ENCODE peak calls at places on chromosomes 2 and 18, in seven cellular contexts. C is fibroblast of lung, L is gastrocnemius medialis, M is neural progenitor cell, B is small intestine, Y is upper lobe of right lung, E is H1. O is an unnamed sample.

GRCh38 chr2:170076189-170076588 is 101.8 kb upstream of the MYO3B start:
- DNase-seq in C (no peak), L (no peak), M (no peak), B (no peak), Y (no peak), E (no peak), O (no peak)

GRCh38 chr2:241421330-241421729 is 65.2 kb downstream of the FARP2 start:
- DNase-seq in C (no peak), L (no peak), M (no peak), B (no peak), Y (no peak), E (no peak), O (no peak)

GRCh38 chr2:171523339-171523931 is 1.2 kb downstream of the CYBRD1 start:
- DNase-seq in C (peak; percentile 81), L (peak; percentile 65), M (peak; percentile 82), B (peak; percentile 65), Y (peak; percentile 86), E (peak; percentile 83), O (peak; percentile 90)

GRCh38 chr2:206804326-206804725 is 38.9 kb downstream of the FASTKD2 start:
- DNase-seq in C (no peak), L (no peak), M (no peak), B (no peak), Y (no peak), E (no peak), O (no peak)

GRCh38 chr2:187826023-187826422 is 271.8 kb upstream of the TFPI start:
- DNase-seq in C (peak; percentile 5), L (no peak), M (no peak), B (no peak), Y (no peak), E (no peak), O (no peak)

GRCh38 chr2:119142822-119143221 is 15.7 kb downstream of the C1QL2 start:
- DNase-seq in C (no peak), L (no peak), M (no peak), B (no peak), Y (no peak), E (no peak), O (no peak)

GRCh38 chr2:233982421-233983121 is 65.4 kb downstream of the TRPM8 start:
- DNase-seq in C (peak; percentile 91), L (no peak), M (no peak), B (no peak), Y (no peak), E (no peak), O (no peak)

GRCh38 chr18:36297419-36298112 is at the start of gene FHOD3:
- DNase-seq in C (peak; percentile 28), L (peak; percentile 61), M (peak; percentile 94), B (peak; percentile 14), Y (peak; percentile 76), E (peak; percentile 86), O (peak; percentile 85)

GRCh38 chr18:57950542-57950941 is 93.5 kb upstream of the NEDD4L start:
- DNase-seq in C (no peak), L (no peak), M (no peak), B (no peak), Y (no peak), E (no peak), O (no peak)

GRCh38 chr2:241546771-241547498 is 11.6 kb upstream of the BOK start:
- DNase-seq in C (peak; percentile 51), L (no peak), M (peak; percentile 78), B (no peak), Y (no peak), E (no peak), O (no peak)

GRCh38 chr2:12391097-12391496 is 325.6 kb upstream of the TRIB2 start:
- DNase-seq in C (no peak), L (no peak), M (no peak), B (peak; percentile 8), Y (no peak), E (no peak), O (no peak)

GRCh38 chr2:70523996-70524965 is 29.3 kb downstream of the TGFA start:
- DNase-seq in C (no peak), L (no peak), M (no peak), B (peak; percentile 85), Y (peak; percentile 87), E (peak; percentile 53), O (no peak)

GRCh38 chr2:101883860-101884259 is 107.9 kb upstream of the IL1R2 start:
- DNase-seq in C (peak; percentile 79), L (no peak), M (peak; percentile 54), B (peak; percentile 37), Y (no peak), E (no peak), O (no peak)

GRCh38 chr18:51137891-51138290 is 59.6 kb downstream of the MEX3C start:
- DNase-seq in C (no peak), L (no peak), M (no peak), B (no peak), Y (no peak), E (no peak), O (no peak)

GRCh38 chr2:236047886-236048540 is 120.2 kb downstream of the GBX2 start:
- DNase-seq in C (no peak), L (no peak), M (no peak), B (peak; percentile 63), Y (no peak), E (no peak), O (no peak)

GRCh38 chr2:16268301-16269000 is 328.1 kb downstream of the MYCN start:
- DNase-seq in C (no peak), L (no peak), M (no peak), B (no peak), Y (no peak), E (no peak), O (no peak)

GRCh38 chr2:145769053-145769716 is 1249.3 kb upstream of the ZEB2 start:
- DNase-seq in C (no peak), L (no peak), M (no peak), B (no peak), Y (no peak), E (no peak), O (no peak)

GRCh38 chr2:75007819-75008218 is 49.4 kb downstream of the POLE4 start:
- DNase-seq in C (no peak), L (no peak), M (no peak), B (no peak), Y (no peak), E (no peak), O (no peak)

GRCh38 chr2:190504912-190505311 is 29.6 kb downstream of the NEMP2 start:
- DNase-seq in C (no peak), L (no peak), M (no peak), B (no peak), Y (no peak), E (no peak), O (no peak)

DNA sequence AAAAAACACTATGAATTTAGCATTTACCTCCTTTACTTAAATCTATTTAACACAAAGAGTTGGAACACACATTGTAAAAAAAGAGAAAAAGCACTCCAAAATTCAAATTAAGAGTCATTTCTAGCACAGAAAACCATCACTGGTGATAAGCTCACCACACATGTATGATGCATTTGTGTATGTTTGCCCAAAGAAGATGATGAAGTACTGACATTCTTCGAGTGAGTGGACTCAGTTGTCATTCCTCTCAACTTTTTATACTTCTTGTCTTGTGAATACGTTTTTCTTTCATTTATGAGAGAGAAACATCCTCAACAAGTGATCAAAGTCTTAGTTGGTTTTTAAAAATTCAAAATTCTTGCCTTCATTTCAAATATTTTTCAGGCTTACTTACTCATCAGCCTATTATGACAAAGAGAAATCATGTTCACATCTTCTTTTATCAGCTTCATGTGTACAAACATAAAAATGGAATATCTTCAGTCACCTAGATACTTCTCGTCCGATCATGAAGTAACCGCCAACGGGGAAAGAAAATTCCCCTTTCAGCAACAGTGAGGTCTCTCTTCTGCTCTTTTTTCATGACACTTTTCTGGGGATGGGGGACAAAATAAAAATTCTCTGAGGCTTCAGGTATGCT is 1.5 kb downstream of the DSEL start:
- DNase-seq in C (peak; percentile 30), L (no peak), M (no peak), B (no peak), Y (no peak), E (no peak), O (no peak)
- H3K27ac ChIP-seq in C (peak overlapping the region; percentile 90), L (no peak overlapping the region), M (no peak overlapping the region), B (no peak overlapping the region), Y (no peak overlapping the region), E (no peak overlapping the region), O (peak overlapping the region; percentile 29)

GRCh38 chr2:223084873-223085272 is 32.9 kb downstream of the KCNE4 start:
- DNase-seq in C (no peak), L (peak; percentile 74), M (no peak), B (no peak), Y (no peak), E (no peak), O (no peak)
- H3K27ac ChIP-seq in C (no peak overlapping the region), L (no peak overlapping the region), M (no peak overlapping the region), B (no peak overlapping the region), Y (no peak overlapping the region), E (no peak overlapping the region), O (no peak overlapping the region)

DNA sequence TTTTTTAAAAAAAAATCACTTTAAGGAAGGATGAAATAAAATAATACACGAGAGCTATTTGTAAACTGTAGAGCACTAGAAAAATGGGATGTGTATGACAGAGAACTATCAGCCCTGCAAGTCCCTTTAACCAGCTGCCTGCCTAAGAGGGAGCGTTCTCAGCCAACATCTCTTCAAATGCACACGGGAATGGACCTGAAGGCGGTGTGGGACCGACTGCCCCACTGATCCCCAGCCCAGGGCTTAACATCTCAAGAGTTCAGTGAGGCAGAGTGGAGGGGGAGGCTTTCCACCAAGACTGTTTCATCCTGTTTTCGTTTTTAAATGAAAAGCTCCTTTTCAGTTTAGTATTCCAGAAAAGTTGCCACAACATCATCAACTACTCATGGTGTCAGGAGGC is 2.2 kb downstream of the INPP4A start:
- DNase-seq in C (no peak), L (no peak), M (no peak), B (no peak), Y (no peak), E (no peak), O (no peak)
- H3K27ac ChIP-seq in C (no peak overlapping the region), L (no peak overlapping the region), M (no peak overlapping the region), B (peak overlapping the region; percentile 56), Y (no peak overlapping the region), E (no peak overlapping the region), O (no peak overlapping the region)

GRCh38 chr2:10375570-10376266 is 72.4 kb downstream of the ODC1 start:
- DNase-seq in C (no peak), L (no peak), M (peak; percentile 25), B (no peak), Y (no peak), E (no peak), O (no peak)
- H3K27ac ChIP-seq in C (no peak overlapping the region), L (no peak overlapping the region), M (no peak overlapping the region), B (no peak overlapping the region), Y (no peak overlapping the region), E (peak overlapping the region; percentile 7), O (no peak overlapping the region)

DNA sequence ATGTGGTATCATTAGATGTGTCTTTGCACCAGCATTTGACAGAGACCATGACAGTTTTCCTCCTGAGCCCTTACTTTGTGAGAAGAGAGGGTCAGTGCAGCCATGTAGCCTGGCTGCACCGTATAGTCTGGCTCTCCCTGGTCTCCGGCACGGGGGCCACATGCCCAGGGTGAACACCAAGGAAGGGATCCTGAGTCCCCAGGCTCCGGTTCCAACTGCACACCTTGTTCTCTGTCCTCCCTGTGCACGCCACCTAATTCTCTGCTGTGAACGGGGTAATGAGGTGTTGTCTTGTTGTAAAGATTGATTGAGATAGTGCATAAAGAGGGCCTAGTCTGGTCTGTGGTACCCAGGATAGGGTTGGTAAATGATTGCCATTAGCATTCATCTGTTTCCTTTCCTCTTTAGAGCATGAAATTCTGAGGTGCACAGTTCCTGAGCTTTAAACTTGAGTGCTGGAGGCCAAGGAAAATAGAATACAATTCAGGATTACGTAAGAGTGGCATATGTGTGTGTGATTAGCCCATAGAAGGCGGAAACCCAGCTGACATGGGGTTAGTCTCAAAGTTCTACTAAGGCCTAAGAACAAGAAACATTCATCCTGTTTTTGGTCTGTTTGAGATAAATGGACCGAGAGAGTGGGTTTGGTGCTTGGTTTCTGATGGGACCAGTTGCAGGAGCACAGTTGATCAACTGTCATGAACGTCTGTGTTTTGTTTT is 55.5 kb downstream of the NCK2 start:
- DNase-seq in C (peak; percentile 73), L (no peak), M (no peak), B (peak; percentile 90), Y (no peak), E (no peak), O (no peak)
- H3K27ac ChIP-seq in C (no peak overlapping the region), L (no peak overlapping the region), M (no peak overlapping the region), B (peak overlapping the region; percentile 48), Y (peak overlapping the region; percentile 31), E (no peak overlapping the region), O (peak overlapping the region; percentile 38)